ENCODE peak calls at places on chromosomes 7 and 10, in nine cellular contexts. L, Y, V, R, M, E, I, H and X are unnamed samples. For H3K4me1, the result is how much of the 10 kb centered on the place peaks cover.

GRCh38 chr7:27254625-27255024 is 12.0 kb downstream of the EVX1 start:
- DNase-seq in L (no peak), Y (no peak), V (no peak), R (no peak), M (no peak), E (no peak), I (no peak), H (no peak), X (no peak)

GRCh38 chr7:38932509-38933168 is 23.6 kb upstream of the VPS41 start:
- DNase-seq in L (peak), Y (peak), V (peak), R (peak), M (peak), E (peak), I (peak), H (peak), X (peak)

GRCh38 chr10:102403115-102403514 is 7.6 kb downstream of the NFKB2 start:
- DNase-seq in L (no peak), Y (no peak), V (no peak), R (no peak), M (no peak), E (no peak), I (no peak), H (no peak), X (peak)

GRCh38 chr10:37667736-37668135 is 189.7 kb downstream of the ZNF248 start:
- DNase-seq in L (no peak), Y (no peak), V (no peak), R (no peak), M (no peak), E (no peak), I (no peak), H (no peak), X (no peak)

GRCh38 chr7:5997210-5997808 is 11.5 kb downstream of the PMS2 start:
- DNase-seq in L (peak), Y (peak), V (peak), R (peak), M (peak), E (peak), I (peak), H (peak), X (no peak)

GRCh38 chr10:112960151-112960681 is 10.2 kb downstream of the TCF7L2 start:
- DNase-seq in L (peak), Y (no peak), V (no peak), R (no peak), M (no peak), E (peak), I (no peak), H (peak), X (no peak)

GRCh38 chr10:49174261-49174925 is 13.8 kb downstream of the TMEM273 start:
- DNase-seq in L (no peak), Y (no peak), V (no peak), R (no peak), M (no peak), E (no peak), I (peak), H (peak), X (no peak)

GRCh38 chr7:93594250-93594649 is 19.7 kb upstream of the CALCR start:
- DNase-seq in L (no peak), Y (no peak), V (no peak), R (no peak), M (no peak), E (no peak), I (no peak), H (no peak), X (no peak)

GRCh38 chr7:134834689-134835462 is 55.4 kb downstream of the CALD1 start:
- DNase-seq in L (peak), Y (peak), V (no peak), R (no peak), M (peak), E (peak), I (no peak), H (peak), X (no peak)
- H3K4me1 ChIP-seq in L (under half), Y (under half), V (under half), R (under half), M (under half), E (under half), I (under half), H (under half), X (under half)

GRCh38 chr10:30026578-30026977 is 32.8 kb downstream of the JCAD start:
- DNase-seq in L (no peak), Y (no peak), V (no peak), R (no peak), M (no peak), E (no peak), I (no peak), H (no peak), X (no peak)

GRCh38 chr10:30027057-30028005 is 32.1 kb downstream of the JCAD start:
- DNase-seq in L (peak), Y (peak), V (peak), R (peak), M (no peak), E (no peak), I (no peak), H (peak), X (peak)

GRCh38 chr10:30029164-30029889 is 30.1 kb downstream of the JCAD start:
- DNase-seq in L (no peak), Y (no peak), V (no peak), R (no peak), M (no peak), E (no peak), I (no peak), H (no peak), X (no peak)

GRCh38 chr10:30028452-30029045 is 30.8 kb downstream of the JCAD start:
- DNase-seq in L (no peak), Y (no peak), V (no peak), R (no peak), M (no peak), E (no peak), I (no peak), H (no peak), X (no peak)

GRCh38 chr10:30028006-30028441 is 31.4 kb downstream of the JCAD start:
- DNase-seq in L (no peak), Y (no peak), V (no peak), R (peak), M (no peak), E (peak), I (peak), H (no peak), X (no peak)
- H3K4me1 ChIP-seq in L (under half), Y (under half), V (under half), R (under half), M (under half), E (under half), I (under half), H (under half), X (under half)

GRCh38 chr7:135169936-135170222 is 628 bp downstream of the CYREN start:
- DNase-seq in L (no peak), Y (no peak), V (no peak), R (no peak), M (no peak), E (no peak), I (no peak), H (no peak), X (no peak)
- H3K4me1 ChIP-seq in L (under half), Y (under half), V (under half), R (under half), M (under half), E (under half), I (under half), H (under half), X (under half)

DNA sequence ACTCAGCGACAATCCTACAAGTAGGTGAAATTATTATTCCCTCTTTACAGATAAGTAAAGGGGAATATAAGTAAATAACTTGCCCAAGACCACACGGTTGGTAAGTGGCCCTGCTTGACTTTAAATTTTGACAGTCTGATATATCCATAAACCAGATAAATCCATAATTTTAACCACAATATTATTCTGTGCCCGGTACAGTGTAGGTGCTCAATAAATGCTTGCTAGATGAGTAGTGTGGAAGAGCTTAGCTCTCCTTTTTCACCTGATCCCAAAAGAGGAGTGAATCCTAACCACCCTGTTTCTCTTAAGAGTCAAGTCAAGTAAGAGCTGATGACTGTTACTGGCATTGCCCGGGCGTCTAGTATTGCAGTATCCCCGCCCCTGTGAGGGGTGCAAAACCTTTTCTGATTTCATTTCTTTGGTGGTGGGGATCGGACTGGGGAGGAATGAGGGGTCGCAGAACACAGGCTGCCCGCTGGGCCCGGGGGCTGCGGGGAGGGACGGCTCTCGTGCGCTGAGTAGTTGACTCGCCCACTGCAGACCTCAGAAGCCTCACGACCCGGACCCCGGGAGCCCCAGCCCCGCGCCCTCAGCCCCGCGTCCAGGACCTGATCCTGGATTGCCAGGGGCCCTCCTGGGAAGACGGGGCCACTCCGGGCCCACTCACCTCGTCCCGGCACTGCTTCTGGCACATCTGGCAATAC is 490 bp downstream of the KIN start:
- DNase-seq in L (no peak), Y (no peak), V (peak), R (no peak), M (peak), E (peak), I (no peak), H (peak), X (no peak)
- H3K4me1 ChIP-seq in L (under half), Y (under half), V (under half), R (under half), M (under half), E (under half), I (under half), H (under half), X (under half)

GRCh38 chr7:155670521-155670920 is 26.1 kb downstream of the RBM33 start:
- DNase-seq in L (no peak), Y (no peak), V (no peak), R (no peak), M (no peak), E (no peak), I (no peak), H (no peak), X (no peak)

GRCh38 chr7:155665079-155665956 is 20.9 kb downstream of the RBM33 start:
- DNase-seq in L (no peak), Y (no peak), V (no peak), R (no peak), M (no peak), E (no peak), I (no peak), H (no peak), X (no peak)

GRCh38 chr7:155669717-155670505 is 25.4 kb downstream of the RBM33 start:
- DNase-seq in L (no peak), Y (no peak), V (peak), R (no peak), M (peak), E (peak), I (no peak), H (peak), X (no peak)

GRCh38 chr7:155665957-155666287 is 21.5 kb downstream of the RBM33 start:
- DNase-seq in L (no peak), Y (peak), V (no peak), R (no peak), M (peak), E (peak), I (no peak), H (no peak), X (no peak)

DNA sequence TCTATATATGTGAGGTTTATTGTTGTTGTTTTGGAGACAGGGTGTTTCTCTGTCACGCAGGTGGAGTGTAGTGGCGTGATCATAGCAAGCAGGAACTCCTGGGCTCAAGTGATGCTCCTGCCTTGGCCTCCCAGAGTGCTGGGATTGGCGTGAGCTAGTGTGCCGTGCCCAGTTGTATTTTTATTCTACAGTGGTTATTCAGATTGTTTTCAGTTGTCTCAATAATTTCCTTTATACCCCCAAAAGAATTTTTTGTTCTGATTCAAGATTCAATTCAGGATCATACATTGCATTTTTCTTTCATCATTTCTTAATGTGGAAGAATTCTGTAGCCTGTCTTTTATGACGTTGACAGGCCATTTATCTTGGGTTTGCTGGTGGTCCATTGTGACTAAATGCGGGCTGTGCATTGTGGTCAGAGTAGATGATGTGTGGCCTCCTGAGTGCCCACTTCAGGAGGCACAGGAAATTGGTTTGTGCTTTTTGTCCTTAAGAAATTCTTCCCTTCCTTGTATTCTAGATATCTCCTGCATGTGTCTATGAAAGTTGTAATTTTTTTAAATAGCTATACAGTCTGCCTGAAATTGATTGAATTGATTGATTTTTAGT is 22.9 kb downstream of the RBM33 start:
- DNase-seq in L (no peak), Y (no peak), V (no peak), R (no peak), M (no peak), E (no peak), I (no peak), H (no peak), X (no peak)
- H3K4me1 ChIP-seq in L (under half), Y (under half), V (under half), R (under half), M (under half), E (under half), I (under half), H (under half), X (under half)

GRCh38 chr10:46022978-46023702 is 7.3 kb downstream of the NCOA4 start:
- DNase-seq in L (peak), Y (peak), V (peak), R (peak), M (peak), E (peak), I (peak), H (peak), X (peak)
- H3K4me1 ChIP-seq in L (under half), Y (half or more), V (under half), R (under half), M (under half), E (half or more), I (under half), H (under half), X (half or more)

GRCh38 chr10:5552376-5553321 is 27.9 kb downstream of the CALML3 start:
- DNase-seq in L (no peak), Y (no peak), V (no peak), R (no peak), M (no peak), E (no peak), I (no peak), H (no peak), X (no peak)
- H3K4me1 ChIP-seq in L (half or more), Y (under half), V (under half), R (under half), M (under half), E (under half), I (under half), H (under half), X (under half)